ENCODE peak calls at places on chromosomes 1 and 21, in seven cellular contexts. M, U, K, G, B, L and P are unnamed samples.
A peak's percentile ranks its signal among the peaks of the same experiment; 100 is the strongest.

GRCh38 chr1:19342077-19342775 is 30.1 kb downstream of the SLC66A1 start:
- DNase-seq in K (peak; percentile 48), B (no peak), U (no peak), G (no peak), M (no peak), L (no peak), P (no peak)

GRCh38 chr1:89179343-89179742 is 3.5 kb upstream of the GBP7 start:
- DNase-seq in L (no peak), U (no peak), M (no peak), K (no peak), G (no peak), B (no peak), P (no peak)

GRCh38 chr21:23968722-23969647 is 1638.3 kb downstream of the MRPL39 start:
- DNase-seq in U (peak; percentile 57), M (no peak), L (peak; percentile 40), G (no peak), K (no peak), B (peak; percentile 45), P (no peak)

GRCh38 chr1:63949965-63950364 is 176.1 kb downstream of the ROR1 start:
- DNase-seq in B (no peak), U (no peak), L (peak; percentile 75), M (no peak), G (peak; percentile 69), K (peak; percentile 57), P (no peak)

GRCh38 chr1:19163261-19163660 is 46.8 kb downstream of the UBR4 start:
- DNase-seq in K (peak; percentile 20), L (no peak), B (no peak), U (no peak), M (no peak), G (no peak), P (no peak)

GRCh38 chr1:59743324-59744108 is 71.2 kb upstream of the HOOK1 start:
- DNase-seq in G (no peak), L (peak; percentile 53), B (no peak), M (no peak), K (no peak), U (no peak), P (no peak)

GRCh38 chr1:22196641-22197040 is 53.7 kb upstream of the WNT4 start:
- DNase-seq in M (no peak), K (no peak), G (no peak), U (no peak), B (no peak), L (no peak), P (no peak)

GRCh38 chr1:28126778-28127430 is 38.5 kb upstream of the EYA3 start:
- DNase-seq in U (no peak), B (no peak), K (no peak), L (no peak), M (no peak), G (no peak), P (no peak)

GRCh38 chr1:171645553-171646336 is 6.7 kb downstream of the MYOC start:
- DNase-seq in B (peak; percentile 61), K (peak; percentile 73), M (no peak), G (peak; percentile 97), U (no peak), L (no peak), P (peak; percentile 93)

GRCh38 chr1:109482242-109482641 is 1.5 kb upstream of the ATXN7L2 start:
- DNase-seq in M (no peak), L (no peak), U (no peak), B (no peak), K (no peak), G (no peak), P (no peak)

GRCh38 chr1:109483658-109484518 is at the start of gene ATXN7L2:
- DNase-seq in B (peak; percentile 93), G (peak; percentile 97), M (peak; percentile 92), K (peak; percentile 93), L (peak; percentile 91), U (peak; percentile 94), P (peak; percentile 98)

GRCh38 chr1:109481646-109482045 is 2.1 kb upstream of the ATXN7L2 start:
- DNase-seq in U (no peak), L (no peak), B (no peak), G (peak; percentile 34), M (no peak), K (no peak), P (no peak)

GRCh38 chr1:109484519-109484975 is 842 bp downstream of the ATXN7L2 start:
- DNase-seq in G (no peak), B (no peak), L (no peak), K (no peak), U (no peak), M (no peak), P (no peak)

GRCh38 chr1:109482796-109483638 is 688 bp upstream of the ATXN7L2 start:
- DNase-seq in L (no peak), M (no peak), G (peak; percentile 80), K (peak; percentile 53), U (no peak), B (no peak), P (no peak)
- TF ChIP-seq EP300 in L (no peak), M (no peak), G (no peak), K (no peak), U (no peak), B (no peak), P (no peak)

DNA sequence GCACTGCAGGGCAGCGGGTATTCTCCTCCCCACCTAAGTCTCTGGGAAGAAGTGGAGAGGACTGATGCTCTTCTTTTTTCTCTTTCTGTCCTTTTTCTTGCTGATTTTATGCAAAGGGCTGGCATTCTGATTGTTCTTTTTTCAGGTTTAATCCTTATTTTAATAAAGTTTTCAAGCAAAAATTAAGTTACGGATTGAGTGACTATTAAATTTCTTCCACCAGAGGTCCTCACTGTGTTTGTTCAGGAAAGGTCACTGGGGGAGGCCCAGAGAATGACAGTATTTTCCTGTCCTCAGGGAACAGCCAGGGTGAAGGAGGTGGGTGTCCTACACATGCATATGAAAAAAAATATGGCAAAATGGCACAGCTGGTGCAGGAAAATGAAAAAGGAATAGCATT is 4.4 kb upstream of the ELF3 start:
- DNase-seq in L (no peak), M (no peak), U (no peak), G (no peak), K (no peak), B (no peak), P (no peak)
- TF ChIP-seq CTCF in L (peak; percentile 32), M (peak; percentile 71), U (peak; percentile 25), G (no peak), K (no peak), B (peak; percentile 59), P (peak; percentile 38)

GRCh38 chr1:48889088-48889487 is 112.4 kb upstream of the BEND5 start:
- DNase-seq in L (no peak), B (no peak), G (no peak), M (no peak), U (no peak), K (no peak), P (no peak)
- H3K27ac ChIP-seq in L (no peak overlapping the region), B (no peak overlapping the region), G (no peak overlapping the region), M (no peak overlapping the region), U (no peak overlapping the region), K (no peak overlapping the region), P (no peak overlapping the region)

GRCh38 chr1:145891587-145892485 is 6.2 kb upstream of the ANKRD35 start:
- DNase-seq in G (peak; percentile 98), K (peak; percentile 96), U (peak; percentile 98), B (peak; percentile 94), M (peak; percentile 99), L (peak; percentile 98), P (peak; percentile 98)
- TF ChIP-seq EP300 in G (no peak), K (no peak), U (no peak), B (no peak), M (no peak), L (peak; percentile 61), P (no peak)

GRCh38 chr1:170267317-170267716 is 121.6 kb downstream of the NTMT2 start:
- DNase-seq in U (no peak), L (no peak), B (no peak), M (no peak), G (no peak), K (no peak), P (no peak)
- TF ChIP-seq CTCF in U (no peak), L (no peak), B (no peak), M (no peak), G (no peak), K (no peak), P (no peak)

DNA sequence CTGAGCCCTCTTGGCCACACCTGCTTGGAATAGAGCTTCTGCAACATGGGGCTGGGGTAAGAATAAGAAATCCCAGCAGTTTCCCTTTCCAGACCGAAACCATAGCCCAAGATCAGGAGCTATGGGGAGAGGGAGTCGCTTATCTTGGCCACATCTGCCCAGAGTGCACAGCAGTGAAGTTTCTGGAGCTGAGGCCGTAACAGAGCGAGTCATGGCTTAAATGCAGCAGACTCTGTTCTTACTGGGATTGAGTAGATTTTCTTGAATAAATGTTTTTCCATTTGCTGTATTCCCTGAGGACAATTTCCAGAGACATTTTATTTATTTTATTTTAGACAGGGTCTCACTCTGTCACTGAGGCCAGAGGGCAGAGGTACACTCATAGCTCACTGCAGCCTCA is 33.5 kb downstream of the CFAP57 start:
- DNase-seq in U (no peak), K (no peak), G (no peak), B (no peak), M (no peak), L (no peak), P (no peak)
- H3K27ac ChIP-seq in U (no peak overlapping the region), K (no peak overlapping the region), G (no peak overlapping the region), B (no peak overlapping the region), M (peak overlapping the region; percentile 89), L (peak overlapping the region; percentile 52), P (no peak overlapping the region)